ENCODE peak calls at places on chromosome 5, in nine cellular contexts. G is A549, I is left ventricle myocardium inferior, Z is aorta, P is MG63, K is bronchial epithelial cell, Y is stomach, O is lower lobe of right lung, M is astrocyte. B is an unnamed sample.

GRCh38 chr5:5609935-5610334 is 187.5 kb downstream of the ICE1 start:
- DNase-seq in M (no peak), K (no peak), Y (no peak), I (no peak), O (no peak), G (no peak), P (no peak), Z (no peak), B (no peak)

GRCh38 chr5:61401726-61402125 is 69.7 kb downstream of the ZSWIM6 start:
- DNase-seq in I (no peak), P (no peak), G (peak; percentile 39), Z (no peak), Y (no peak), M (peak; percentile 85), K (peak; percentile 58), O (no peak), B (no peak)

GRCh38 chr5:40486437-40487270 is 193.1 kb upstream of the PTGER4 start:
- DNase-seq in Y (no peak), I (no peak), P (peak; percentile 22), G (no peak), M (peak; percentile 55), O (peak; percentile 46), K (peak; percentile 81), Z (no peak), B (peak; percentile 23)

GRCh38 chr5:119439140-119439625 is 13.1 kb upstream of the HSD17B4 start:
- DNase-seq in G (peak; percentile 29), K (peak; percentile 18), M (no peak), Z (no peak), O (no peak), I (no peak), P (no peak), Y (peak; percentile 64), B (no peak)

GRCh38 chr5:110321117-110321516 is 405.4 kb downstream of the TMEM232 start:
- DNase-seq in Y (no peak), K (no peak), G (no peak), I (no peak), M (peak; percentile 86), O (no peak), P (no peak), Z (no peak), B (no peak)

GRCh38 chr5:28065664-28066063 is 1027.3 kb upstream of the CDH9 start:
- DNase-seq in I (no peak), Y (no peak), M (no peak), G (no peak), P (no peak), Z (no peak), O (no peak), K (no peak), B (no peak)

GRCh38 chr5:98813755-98814154 is 40.3 kb downstream of the RGMB start:
- DNase-seq in Y (no peak), O (no peak), G (no peak), I (no peak), M (no peak), K (no peak), P (no peak), Z (no peak), B (no peak)

GRCh38 chr5:91328743-91329142 is 54.4 kb downstream of the ARRDC3 start:
- DNase-seq in Z (no peak), I (no peak), K (no peak), M (no peak), O (no peak), Y (no peak), P (no peak), G (no peak), B (no peak)

GRCh38 chr5:153598099-153598498 is 107.6 kb downstream of the GRIA1 start:
- DNase-seq in I (no peak), P (no peak), G (no peak), Z (no peak), K (no peak), Y (no peak), M (no peak), O (no peak), B (no peak)

GRCh38 chr5:78631931-78632330 is 16.6 kb downstream of the LHFPL2 start:
- DNase-seq in M (no peak), P (no peak), G (no peak), Y (no peak), K (peak; percentile 60), O (no peak), I (no peak), Z (no peak), B (no peak)

GRCh38 chr5:88727705-88728313 is 155.2 kb downstream of the MEF2C start:
- DNase-seq in Z (no peak), I (no peak), O (no peak), P (no peak), Y (no peak), G (peak; percentile 23), K (peak; percentile 29), M (peak; percentile 2), B (no peak)

GRCh38 chr5:65771266-65771665 is 49.3 kb downstream of the NLN start:
- DNase-seq in I (no peak), O (no peak), P (no peak), K (no peak), G (no peak), M (no peak), Z (no peak), Y (no peak), B (no peak)

GRCh38 chr5:99644822-99645221 is 716.0 kb upstream of the CHD1 start:
- DNase-seq in Y (no peak), I (no peak), K (no peak), Z (no peak), G (no peak), O (no peak), M (no peak), P (no peak), B (no peak)

GRCh38 chr5:179307006-179307800 is 38.1 kb downstream of the ADAMTS2 start:
- DNase-seq in G (no peak), O (peak; percentile 40), M (no peak), Y (no peak), I (no peak), Z (peak; percentile 65), K (no peak), P (peak; percentile 37), B (no peak)

GRCh38 chr5:124480022-124480421 is 266.4 kb downstream of the ZNF608 start:
- DNase-seq in M (no peak), Z (no peak), P (no peak), K (no peak), Y (no peak), O (no peak), G (no peak), I (no peak), B (no peak)

GRCh38 chr5:149186506-149186905 is 45.2 kb downstream of the ABLIM3 start:
- DNase-seq in M (no peak), O (no peak), Z (no peak), I (no peak), G (no peak), Y (no peak), K (no peak), P (no peak), B (no peak)

GRCh38 chr5:97554992-97555981 is 372.2 kb upstream of the RIOK2 start:
- DNase-seq in Z (no peak), G (no peak), I (no peak), O (no peak), P (peak; percentile 17), Y (no peak), K (peak; percentile 54), M (peak; percentile 61), B (no peak)

GRCh38 chr5:43006411-43007202 is 33.5 kb downstream of the ANXA2R start:
- DNase-seq in P (no peak), G (no peak), Z (no peak), O (no peak), K (no peak), Y (no peak), I (no peak), M (peak; percentile 53), B (no peak)
- H3K4me3 ChIP-seq in P (no peak overlapping the region), G (no peak overlapping the region), Z (no peak overlapping the region), O (peak overlapping the region; percentile 60), K (no peak overlapping the region), Y (peak overlapping the region; percentile 36), I (peak overlapping the region; percentile 65), M (peak overlapping the region; percentile 67), B (peak overlapping the region; percentile 68)

GRCh38 chr5:76204191-76204590 is 121.0 kb downstream of the SV2C start:
- DNase-seq in K (no peak), O (no peak), Z (no peak), Y (no peak), I (no peak), M (no peak), P (no peak), G (no peak), B (no peak)

GRCh38 chr5:76209297-76209696 is 126.1 kb downstream of the SV2C start:
- DNase-seq in I (no peak), Y (no peak), M (no peak), G (peak; percentile 6), P (no peak), O (no peak), Z (no peak), K (no peak), B (no peak)

GRCh38 chr5:76202182-76202581 is 119.0 kb downstream of the SV2C start:
- DNase-seq in O (no peak), K (no peak), Z (no peak), M (no peak), P (no peak), G (no peak), I (no peak), Y (no peak), B (no peak)

GRCh38 chr5:76207122-76207521 is 123.9 kb downstream of the SV2C start:
- DNase-seq in Y (no peak), Z (no peak), O (no peak), P (no peak), G (no peak), K (no peak), I (no peak), M (no peak), B (no peak)

GRCh38 chr5:76204713-76205112 is 121.5 kb downstream of the SV2C start:
- DNase-seq in O (no peak), M (no peak), P (no peak), Y (peak; percentile 40), G (no peak), Z (no peak), I (no peak), K (peak; percentile 88), B (no peak)
- H3K4me3 ChIP-seq in O (no peak overlapping the region), M (no peak overlapping the region), P (no peak overlapping the region), Y (no peak overlapping the region), G (no peak overlapping the region), Z (no peak overlapping the region), I (no peak overlapping the region), K (no peak overlapping the region), B (no peak overlapping the region)

GRCh38 chr5:138491284-138491648 is 26.0 kb downstream of the EGR1 start:
- DNase-seq in M (no peak), Y (no peak), P (no peak), I (no peak), Z (no peak), G (no peak), K (no peak), O (no peak), B (no peak)
- H3K4me3 ChIP-seq in M (peak overlapping the region; percentile 46), Y (peak overlapping the region; percentile 53), P (peak overlapping the region; percentile 45), I (peak overlapping the region; percentile 71), Z (peak overlapping the region; percentile 54), G (peak overlapping the region; percentile 50), K (peak overlapping the region; percentile 51), O (peak overlapping the region; percentile 68), B (peak overlapping the region; percentile 65)

DNA sequence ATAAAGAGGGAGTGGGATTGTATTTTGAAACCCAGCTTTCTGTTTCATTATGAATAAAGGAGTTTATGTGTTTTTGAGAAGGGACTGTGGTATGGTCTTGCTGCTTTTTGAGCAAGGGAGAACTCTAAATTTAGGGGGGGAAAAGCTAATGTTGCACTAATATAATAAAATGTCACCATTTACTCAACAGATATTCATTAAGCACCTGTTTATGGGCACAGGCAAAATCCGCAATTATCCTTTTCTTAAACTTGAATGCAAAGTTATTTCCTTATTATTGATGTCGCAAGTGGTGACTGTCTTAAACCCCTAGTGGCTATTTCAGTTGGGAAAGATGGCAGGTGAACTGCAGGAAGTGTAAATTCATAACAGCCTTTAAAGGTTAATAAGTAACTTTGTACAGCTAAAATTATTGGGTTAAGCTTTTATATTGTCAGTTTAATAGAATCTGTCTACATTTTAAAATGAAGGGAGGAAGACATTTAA is 1.5 kb downstream of the CDC42SE2 start:
- DNase-seq in Y (no peak), I (no peak), Z (no peak), K (peak; percentile 66), P (no peak), G (peak; percentile 76), O (no peak), M (no peak), B (no peak)
- H3K4me3 ChIP-seq in Y (peak overlapping the region; percentile 76), I (peak overlapping the region; percentile 98), Z (no peak overlapping the region), K (peak overlapping the region; percentile 98), P (peak overlapping the region; percentile 84), G (peak overlapping the region; percentile 97), O (peak overlapping the region; percentile 86), M (peak overlapping the region; percentile 91), B (peak overlapping the region; percentile 95)

B was measured in testis.